ENCODE peak calls at places on chromosomes 7 and 10, in seven cellular contexts. One of them, this sample, is unnamed. For H3K4me1, the result is how much of the 10 kb centered on the place peaks cover.

GRCh38 chr10:29160110-29160669 is 128.7 kb upstream of the LYZL1 start:
- DNase-seq in stomach: no peak
- DNase-seq in ovary: no peak
- DNase-seq in lower lobe of right lung: no peak
- DNase-seq in psoas muscle: no peak
- DNase-seq in MM.1S: no peak
- DNase-seq in heart left ventricle: no peak
- DNase-seq in this sample: peak

GRCh38 chr7:32178731-32179366 is 108.6 kb upstream of the PDE1C start:
- DNase-seq in MM.1S: no peak
- DNase-seq in heart left ventricle: no peak
- DNase-seq in lower lobe of right lung: no peak
- DNase-seq in psoas muscle: no peak
- DNase-seq in stomach: no peak
- DNase-seq in ovary: no peak
- DNase-seq in this sample: no peak

GRCh38 chr7:136997735-136998134 is 129.3 kb downstream of the CHRM2 start:
- DNase-seq in ovary: no peak
- DNase-seq in lower lobe of right lung: no peak
- DNase-seq in psoas muscle: no peak
- DNase-seq in heart left ventricle: no peak
- DNase-seq in MM.1S: no peak
- DNase-seq in stomach: no peak
- DNase-seq in this sample: no peak

GRCh38 chr7:105352018-105352612 is 36.6 kb downstream of the SRPK2 start:
- DNase-seq in psoas muscle: peak
- DNase-seq in ovary: peak
- DNase-seq in stomach: peak
- DNase-seq in MM.1S: peak
- DNase-seq in heart left ventricle: peak
- DNase-seq in lower lobe of right lung: peak
- DNase-seq in this sample: no peak

GRCh38 chr7:121330053-121330833 is 1.4 kb downstream of the WNT16 start:
- DNase-seq in lower lobe of right lung: peak
- DNase-seq in heart left ventricle: no peak
- DNase-seq in psoas muscle: no peak
- DNase-seq in stomach: no peak
- DNase-seq in ovary: no peak
- DNase-seq in MM.1S: no peak
- DNase-seq in this sample: no peak

GRCh38 chr10:78298835-78299234 is 265.2 kb downstream of the RPS24 start:
- DNase-seq in psoas muscle: no peak
- DNase-seq in stomach: no peak
- DNase-seq in ovary: no peak
- DNase-seq in MM.1S: no peak
- DNase-seq in heart left ventricle: no peak
- DNase-seq in lower lobe of right lung: no peak
- DNase-seq in this sample: no peak

GRCh38 chr10:75209325-75210192 is 1.0 kb upstream of the VDAC2 start:
- DNase-seq in lower lobe of right lung: peak
- DNase-seq in psoas muscle: peak
- DNase-seq in stomach: peak
- DNase-seq in heart left ventricle: peak
- DNase-seq in MM.1S: peak
- DNase-seq in ovary: peak
- DNase-seq in this sample: peak

GRCh38 chr10:76874896-76875295 is 762.7 kb downstream of the KCNMA1 start:
- DNase-seq in heart left ventricle: no peak
- DNase-seq in ovary: no peak
- DNase-seq in stomach: no peak
- DNase-seq in MM.1S: no peak
- DNase-seq in psoas muscle: no peak
- DNase-seq in lower lobe of right lung: no peak
- DNase-seq in this sample: no peak

GRCh38 chr10:125175807-125176206 is 15.4 kb upstream of the CTBP2 start:
- DNase-seq in psoas muscle: no peak
- DNase-seq in ovary: no peak
- DNase-seq in lower lobe of right lung: no peak
- DNase-seq in heart left ventricle: no peak
- DNase-seq in MM.1S: no peak
- DNase-seq in stomach: no peak
- DNase-seq in this sample: no peak

GRCh38 chr7:29988391-29989256 is 977 bp downstream of the SCRN1 start:
- DNase-seq in lower lobe of right lung: peak
- DNase-seq in ovary: peak
- DNase-seq in MM.1S: peak
- DNase-seq in stomach: peak
- DNase-seq in psoas muscle: peak
- DNase-seq in heart left ventricle: peak
- DNase-seq in this sample: peak

GRCh38 chr10:99395750-99396445 is 34.5 kb downstream of the GOT1 start:
- DNase-seq in ovary: no peak
- DNase-seq in stomach: no peak
- DNase-seq in heart left ventricle: no peak
- DNase-seq in lower lobe of right lung: no peak
- DNase-seq in MM.1S: no peak
- DNase-seq in psoas muscle: no peak
- DNase-seq in this sample: no peak

GRCh38 chr7:85090138-85090537 is 96.7 kb downstream of the SEMA3D start:
- DNase-seq in ovary: no peak
- DNase-seq in stomach: no peak
- DNase-seq in heart left ventricle: no peak
- DNase-seq in psoas muscle: no peak
- DNase-seq in MM.1S: no peak
- DNase-seq in lower lobe of right lung: no peak
- DNase-seq in this sample: peak

GRCh38 chr7:94436018-94436604 is 41.4 kb downstream of the COL1A2 start:
- DNase-seq in stomach: peak
- DNase-seq in lower lobe of right lung: no peak
- DNase-seq in MM.1S: peak
- DNase-seq in heart left ventricle: peak
- DNase-seq in ovary: peak
- DNase-seq in psoas muscle: peak
- DNase-seq in this sample: peak

GRCh38 chr10:67803588-67804394 is 34.2 kb downstream of the DNAJC12 start:
- DNase-seq in lower lobe of right lung: no peak
- DNase-seq in heart left ventricle: no peak
- DNase-seq in ovary: no peak
- DNase-seq in psoas muscle: no peak
- DNase-seq in MM.1S: no peak
- DNase-seq in stomach: no peak
- DNase-seq in this sample: no peak

GRCh38 chr7:41507686-41508268 is 195.1 kb downstream of the INHBA start:
- DNase-seq in lower lobe of right lung: no peak
- DNase-seq in ovary: no peak
- DNase-seq in MM.1S: no peak
- DNase-seq in psoas muscle: no peak
- DNase-seq in stomach: no peak
- DNase-seq in heart left ventricle: no peak
- DNase-seq in this sample: no peak

DNA sequence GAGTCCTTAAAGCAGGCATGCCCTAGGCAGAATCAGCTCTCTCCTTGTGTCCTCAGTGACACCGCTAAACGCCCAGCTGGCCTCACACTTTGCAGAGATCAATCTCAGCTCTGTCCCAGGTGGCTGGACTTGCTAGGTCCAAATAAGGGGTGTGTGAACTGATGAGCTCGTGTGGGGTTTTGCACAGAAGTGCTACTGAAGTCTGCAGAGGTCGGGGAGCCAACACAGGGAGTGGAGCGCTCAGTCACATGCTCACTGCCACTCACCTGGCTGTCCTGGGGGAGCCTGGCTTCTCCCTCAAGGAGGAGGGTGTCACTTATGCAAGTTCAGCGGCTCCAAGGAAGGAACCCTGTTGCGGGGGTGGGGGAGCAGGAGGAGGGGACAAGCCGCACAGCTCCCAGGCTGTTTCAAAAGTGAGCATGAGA is 2.0 kb downstream of the ELN start:
- DNase-seq in MM.1S: no peak
- DNase-seq in ovary: peak
- DNase-seq in psoas muscle: peak
- DNase-seq in heart left ventricle: no peak
- DNase-seq in stomach: no peak
- DNase-seq in lower lobe of right lung: no peak
- DNase-seq in this sample: no peak
- H3K4me1 ChIP-seq in MM.1S: under half
- H3K4me1 ChIP-seq in ovary: under half
- H3K4me1 ChIP-seq in psoas muscle: under half
- H3K4me1 ChIP-seq in heart left ventricle: half or more
- H3K4me1 ChIP-seq in stomach: half or more
- H3K4me1 ChIP-seq in lower lobe of right lung: half or more
- H3K4me1 ChIP-seq in this sample: under half

DNA sequence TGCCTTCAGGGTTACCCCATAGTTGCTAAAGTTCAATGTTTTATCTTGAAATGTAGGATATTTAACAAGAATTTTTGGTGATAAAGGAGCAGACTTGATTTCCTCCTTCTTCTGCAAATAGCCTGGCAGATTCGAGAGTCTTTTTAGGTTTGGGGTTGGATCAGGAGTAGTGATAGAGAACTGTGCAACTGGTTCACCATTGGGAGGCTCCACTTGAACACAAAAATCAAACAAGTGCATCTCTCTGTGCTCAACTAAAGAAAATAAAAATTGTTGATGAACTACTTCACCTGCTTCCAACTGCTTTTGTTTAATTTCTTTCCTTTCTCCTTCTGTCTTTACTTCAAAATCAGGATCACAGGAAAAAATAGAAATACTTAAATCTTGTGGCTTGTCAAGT is 58.5 kb downstream of the MACC1 start:
- DNase-seq in lower lobe of right lung: no peak
- DNase-seq in heart left ventricle: no peak
- DNase-seq in psoas muscle: no peak
- DNase-seq in ovary: no peak
- DNase-seq in MM.1S: peak
- DNase-seq in stomach: no peak
- DNase-seq in this sample: peak
- TF ChIP-seq CTCF in lower lobe of right lung: peak
- TF ChIP-seq CTCF in heart left ventricle: peak
- TF ChIP-seq CTCF in psoas muscle: no peak
- TF ChIP-seq CTCF in ovary: no peak
- TF ChIP-seq CTCF in MM.1S: peak
- TF ChIP-seq CTCF in stomach: no peak
- TF ChIP-seq CTCF in this sample: peak

GRCh38 chr10:79434816-79435215 is 10.6 kb downstream of the ZCCHC24 start:
- DNase-seq in MM.1S: no peak
- DNase-seq in stomach: no peak
- DNase-seq in ovary: peak
- DNase-seq in psoas muscle: peak
- DNase-seq in heart left ventricle: peak
- DNase-seq in lower lobe of right lung: no peak
- DNase-seq in this sample: no peak
- H3K4me1 ChIP-seq in MM.1S: under half
- H3K4me1 ChIP-seq in stomach: half or more
- H3K4me1 ChIP-seq in ovary: half or more
- H3K4me1 ChIP-seq in psoas muscle: half or more
- H3K4me1 ChIP-seq in heart left ventricle: half or more
- H3K4me1 ChIP-seq in lower lobe of right lung: half or more
- H3K4me1 ChIP-seq in this sample: half or more

GRCh38 chr7:21883069-21883468 is 62.6 kb downstream of the CDCA7L start:
- DNase-seq in lower lobe of right lung: no peak
- DNase-seq in ovary: no peak
- DNase-seq in stomach: no peak
- DNase-seq in MM.1S: no peak
- DNase-seq in heart left ventricle: no peak
- DNase-seq in psoas muscle: no peak
- DNase-seq in this sample: no peak

GRCh38 chr7:21887779-21888178 is 57.9 kb downstream of the CDCA7L start:
- DNase-seq in psoas muscle: no peak
- DNase-seq in lower lobe of right lung: no peak
- DNase-seq in heart left ventricle: no peak
- DNase-seq in stomach: no peak
- DNase-seq in MM.1S: no peak
- DNase-seq in ovary: no peak
- DNase-seq in this sample: no peak

GRCh38 chr7:21884496-21884895 is 61.2 kb downstream of the CDCA7L start:
- DNase-seq in heart left ventricle: no peak
- DNase-seq in stomach: no peak
- DNase-seq in MM.1S: no peak
- DNase-seq in lower lobe of right lung: no peak
- DNase-seq in ovary: no peak
- DNase-seq in psoas muscle: no peak
- DNase-seq in this sample: no peak

GRCh38 chr7:21886396-21886795 is 59.3 kb downstream of the CDCA7L start:
- DNase-seq in heart left ventricle: no peak
- DNase-seq in MM.1S: no peak
- DNase-seq in psoas muscle: no peak
- DNase-seq in lower lobe of right lung: no peak
- DNase-seq in ovary: no peak
- DNase-seq in stomach: no peak
- DNase-seq in this sample: no peak

DNA sequence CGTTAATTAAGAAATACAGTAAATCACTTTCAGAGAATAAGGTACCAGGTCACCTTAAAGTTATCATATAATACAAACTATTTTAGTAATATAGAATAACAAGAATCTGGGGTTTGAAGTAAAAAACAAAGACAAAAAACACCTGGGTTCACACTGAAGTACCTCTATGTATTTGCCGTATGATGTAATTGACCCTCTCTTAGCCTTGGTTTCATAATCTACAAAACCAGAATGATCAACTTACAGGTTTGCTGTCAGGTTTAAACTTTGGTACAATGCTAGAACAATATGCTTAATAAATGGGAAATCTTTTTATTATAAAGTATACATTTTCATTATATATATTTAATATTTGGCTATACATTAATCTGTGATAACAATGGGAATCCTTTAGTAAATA is 58.3 kb downstream of the CDCA7L start:
- DNase-seq in ovary: no peak
- DNase-seq in heart left ventricle: no peak
- DNase-seq in lower lobe of right lung: no peak
- DNase-seq in stomach: no peak
- DNase-seq in psoas muscle: no peak
- DNase-seq in MM.1S: no peak
- DNase-seq in this sample: no peak
- TF ChIP-seq CTCF in ovary: no peak
- TF ChIP-seq CTCF in heart left ventricle: no peak
- TF ChIP-seq CTCF in lower lobe of right lung: no peak
- TF ChIP-seq CTCF in stomach: no peak
- TF ChIP-seq CTCF in psoas muscle: no peak
- TF ChIP-seq CTCF in MM.1S: no peak
- TF ChIP-seq CTCF in this sample: no peak

DNA sequence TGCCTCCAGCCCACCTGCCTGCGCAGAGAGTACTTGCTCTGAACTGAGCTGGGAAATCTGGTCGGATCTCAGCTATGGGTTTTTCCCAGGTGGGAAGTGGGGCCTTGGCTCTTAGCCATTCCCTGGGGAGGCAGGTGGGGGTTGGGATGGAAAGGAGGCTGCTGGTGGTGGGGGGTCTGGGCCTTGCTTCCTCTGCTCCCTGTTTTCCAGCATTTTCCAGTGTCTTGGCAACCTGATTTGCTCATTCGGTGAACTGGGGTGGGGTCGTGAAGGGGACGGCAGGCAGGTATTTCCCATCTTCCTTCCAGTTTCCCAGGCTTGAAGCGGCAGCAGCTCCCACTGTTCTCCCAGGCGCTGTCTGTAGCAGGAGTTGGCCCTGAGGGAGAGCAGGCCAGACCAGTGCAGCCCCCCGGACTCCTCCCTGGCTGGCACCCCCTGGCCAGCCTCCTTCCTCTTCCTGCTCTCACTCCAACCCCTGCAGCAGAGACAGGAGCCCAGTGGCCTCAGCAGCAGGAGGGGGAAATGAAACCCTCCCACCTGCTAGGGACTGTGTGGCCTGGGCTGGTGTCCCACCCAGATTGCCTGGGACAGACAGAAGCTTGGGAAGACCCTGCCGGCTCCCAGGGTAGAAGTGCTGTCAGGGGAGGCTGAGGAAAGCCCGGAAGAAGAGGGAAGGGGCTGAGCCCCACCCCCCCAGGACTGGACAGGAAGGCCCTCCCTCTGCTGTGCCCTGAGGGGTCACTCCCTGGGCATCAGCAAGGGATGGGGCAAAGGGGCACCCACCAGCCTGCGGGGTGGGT is 6.6 kb downstream of the TRIM8 start:
- DNase-seq in heart left ventricle: no peak
- DNase-seq in ovary: no peak
- DNase-seq in stomach: no peak
- DNase-seq in psoas muscle: peak
- DNase-seq in MM.1S: peak
- DNase-seq in lower lobe of right lung: no peak
- DNase-seq in this sample: no peak
- H3K4me1 ChIP-seq in heart left ventricle: half or more
- H3K4me1 ChIP-seq in ovary: under half
- H3K4me1 ChIP-seq in stomach: half or more
- H3K4me1 ChIP-seq in psoas muscle: half or more
- H3K4me1 ChIP-seq in MM.1S: half or more
- H3K4me1 ChIP-seq in lower lobe of right lung: half or more
- H3K4me1 ChIP-seq in this sample: under half

This sample was measured in cardiac muscle cell.